ENCODE peak calls at places on chromosome 2, in eight cellular contexts. S is MM.1S, R is thoracic aorta, F is K562, P is tibial nerve, Y is HepG2, V is keratinocyte, T is psoas muscle. U is an unnamed sample. For H3K27me3, the result is how much of the 10 kb centered on the place peaks cover.

GRCh38 chr2:233823731-233824121 is 30.6 kb downstream of the HJURP start:
- DNase-seq in S (no peak), R (no peak), F (no peak), P (no peak), Y (no peak), V (no peak), T (no peak), U (no peak)

GRCh38 chr2:9256570-9257043 is 50.0 kb downstream of the ASAP2 start:
- DNase-seq in S (no peak), R (no peak), F (no peak), P (no peak), Y (no peak), V (no peak), T (no peak), U (no peak)

GRCh38 chr2:20962939-20963543 is 80.8 kb downstream of the APOB start:
- DNase-seq in S (peak), R (peak), F (peak), P (peak), Y (peak), V (peak), T (peak), U (no peak)

GRCh38 chr2:159155315-159155714 is 131.2 kb downstream of the WDSUB1 start:
- DNase-seq in S (no peak), R (no peak), F (no peak), P (no peak), Y (no peak), V (peak), T (no peak), U (no peak)

GRCh38 chr2:3300224-3300623 is 77.4 kb downstream of the EIPR1 start:
- DNase-seq in S (no peak), R (no peak), F (no peak), P (no peak), Y (no peak), V (no peak), T (no peak), U (no peak)

GRCh38 chr2:31137211-31138036 is 816 bp downstream of the GALNT14 start:
- DNase-seq in S (peak), R (no peak), F (no peak), P (no peak), Y (no peak), V (no peak), T (no peak), U (no peak)

GRCh38 chr2:140248623-140249022 is 1468.4 kb upstream of the NXPH2 start:
- DNase-seq in S (no peak), R (no peak), F (no peak), P (no peak), Y (no peak), V (no peak), T (no peak), U (no peak)

GRCh38 chr2:75064691-75065396 is 106.4 kb downstream of the POLE4 start:
- DNase-seq in S (peak), R (no peak), F (peak), P (no peak), Y (peak), V (no peak), T (peak), U (no peak)

GRCh38 chr2:42962521-42962953 is 170.2 kb upstream of the HAAO start:
- DNase-seq in S (no peak), R (no peak), F (no peak), P (no peak), Y (no peak), V (no peak), T (no peak), U (no peak)

GRCh38 chr2:165469417-165469816 is at the start of gene CSRNP3:
- DNase-seq in S (no peak), R (no peak), F (no peak), P (peak), Y (peak), V (peak), T (no peak), U (peak)

GRCh38 chr2:20061476-20061875 is 10.0 kb upstream of the LAPTM4A start:
- DNase-seq in S (no peak), R (no peak), F (no peak), P (no peak), Y (no peak), V (no peak), T (no peak), U (no peak)

GRCh38 chr2:218060122-218060521 is 8.9 kb upstream of the RUFY4 start:
- DNase-seq in S (no peak), R (no peak), F (no peak), P (no peak), Y (no peak), V (no peak), T (no peak), U (no peak)

DNA sequence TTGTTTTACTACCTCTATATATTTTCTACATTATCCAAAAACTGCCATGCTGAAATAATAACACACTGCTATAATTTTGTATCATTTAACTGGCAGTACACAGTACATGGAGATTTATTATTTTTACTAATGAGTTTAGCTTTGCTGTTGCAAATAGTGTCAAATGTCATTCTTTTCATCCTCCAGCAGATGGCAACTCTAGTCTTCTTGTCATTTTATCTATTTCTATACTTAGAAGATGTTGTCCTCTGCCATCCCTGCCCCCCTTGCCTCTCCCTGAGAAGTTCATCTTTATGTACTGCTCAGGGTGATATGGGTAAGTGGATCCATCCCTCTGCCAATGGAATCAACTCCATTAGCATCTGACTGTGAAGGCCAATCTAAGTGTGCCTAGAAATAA is 21.7 kb upstream of the LRRTM1 start:
- DNase-seq in S (peak), R (no peak), F (peak), P (no peak), Y (peak), V (no peak), T (no peak), U (no peak)
- TF ChIP-seq CTCF in S (peak), R (no peak), F (peak), P (peak), Y (peak), V (peak), T (peak), U (peak)

GRCh38 chr2:38148501-38148900 is 72.5 kb upstream of the CYP1B1 start:
- DNase-seq in S (no peak), R (no peak), F (no peak), P (no peak), Y (peak), V (no peak), T (no peak), U (no peak)

GRCh38 chr2:38145226-38145625 is 69.3 kb upstream of the CYP1B1 start:
- DNase-seq in S (no peak), R (no peak), F (no peak), P (no peak), Y (no peak), V (no peak), T (no peak), U (no peak)

GRCh38 chr2:38147333-38148121 is 71.6 kb upstream of the CYP1B1 start:
- DNase-seq in S (no peak), R (no peak), F (no peak), P (no peak), Y (no peak), V (no peak), T (no peak), U (no peak)

GRCh38 chr2:38146917-38147307 is 71.0 kb upstream of the CYP1B1 start:
- DNase-seq in S (no peak), R (peak), F (peak), P (no peak), Y (peak), V (peak), T (no peak), U (peak)

DNA sequence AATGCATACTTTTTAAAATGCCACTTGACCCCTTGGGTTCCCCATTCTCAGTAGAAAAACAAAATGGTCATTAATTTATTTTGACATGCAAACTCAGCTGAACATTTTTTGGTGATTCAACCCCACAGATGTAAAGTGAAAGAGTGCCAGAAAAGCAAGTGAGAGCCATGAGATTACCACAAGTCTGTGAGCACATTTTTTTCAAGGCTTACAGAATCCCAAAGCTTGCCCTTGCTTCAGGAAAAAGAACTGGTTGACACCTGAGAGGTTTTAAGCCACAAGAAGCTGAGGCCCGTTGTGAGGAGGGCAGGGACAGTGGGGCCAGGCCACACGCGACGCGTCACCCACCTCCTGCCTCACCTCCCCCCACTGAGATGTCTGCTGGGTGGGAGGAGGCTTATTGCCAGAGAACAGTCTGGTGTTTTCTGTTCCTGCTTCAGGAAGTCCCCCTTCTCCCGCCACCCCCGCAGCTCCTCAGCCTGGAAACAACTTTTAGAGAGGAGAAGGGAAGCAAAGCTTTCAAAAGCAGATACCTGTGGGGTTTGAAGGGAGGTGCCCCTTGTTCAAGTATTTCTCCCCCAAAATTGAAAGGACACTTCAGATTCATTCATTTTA is 70.5 kb upstream of the CYP1B1 start:
- DNase-seq in S (no peak), R (peak), F (peak), P (no peak), Y (no peak), V (no peak), T (peak), U (peak)
- H3K4me3 ChIP-seq in S (no peak), R (peak), F (no peak), P (no peak), Y (no peak), V (no peak), T (no peak), U (no peak)

DNA sequence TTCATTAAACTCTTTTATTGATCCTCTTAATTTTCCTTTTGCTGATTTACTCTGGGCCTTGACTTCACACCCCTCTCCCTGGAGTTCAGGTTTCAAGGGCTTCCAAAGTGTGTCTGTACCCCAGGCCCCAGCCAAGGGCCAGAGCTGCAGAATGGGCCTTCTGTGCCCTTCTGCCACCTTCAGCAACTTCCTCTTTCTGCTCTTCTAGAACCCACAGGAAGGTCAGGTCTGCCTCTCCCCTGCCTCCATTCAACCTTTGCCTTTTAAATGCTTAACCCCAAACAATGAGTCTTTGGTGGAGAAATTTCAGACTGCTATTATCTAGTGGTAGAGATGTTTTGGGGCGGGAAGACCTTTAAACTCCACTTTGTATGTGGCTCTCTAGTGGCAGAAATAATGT is 63.1 kb downstream of the TSN start:
- DNase-seq in S (no peak), R (no peak), F (no peak), P (no peak), Y (no peak), V (no peak), T (no peak), U (no peak)
- H3K27me3 ChIP-seq in S (under half), R (under half), F (under half), P (under half), Y (under half), V (under half), T (under half), U (under half)

DNA sequence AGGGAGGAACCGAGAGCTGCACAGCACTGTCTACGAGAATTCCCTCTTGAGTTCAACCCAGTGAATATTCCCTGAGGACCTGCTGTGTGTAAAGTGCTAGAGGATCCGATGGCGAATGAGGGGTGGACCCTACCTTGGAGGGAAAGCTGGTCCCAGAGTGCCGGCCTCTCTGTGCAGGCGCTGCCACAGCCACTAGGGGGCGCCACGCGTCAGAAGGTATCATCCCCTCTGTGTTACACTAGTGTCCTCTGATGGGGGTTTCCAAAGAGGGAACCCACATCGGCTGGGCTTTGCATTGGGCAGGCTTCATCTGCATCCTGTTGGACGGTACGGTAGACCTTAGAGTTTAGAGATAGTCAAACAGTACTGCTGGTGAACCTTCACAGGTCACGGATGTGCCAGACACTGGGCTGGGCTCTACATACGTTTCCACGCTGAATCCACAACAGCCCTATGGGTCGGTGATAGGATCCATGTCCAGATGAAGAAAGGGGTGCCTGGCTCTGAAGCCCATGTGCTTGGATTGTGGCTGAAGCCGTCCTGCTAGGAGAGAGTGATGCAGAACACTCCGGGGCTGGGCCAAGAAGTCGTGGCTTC is 39.0 kb downstream of the COA5 start:
- DNase-seq in S (no peak), R (no peak), F (peak), P (no peak), Y (peak), V (no peak), T (no peak), U (no peak)
- TF ChIP-seq CTCF in S (peak), R (peak), F (peak), P (peak), Y (peak), V (peak), T (peak), U (peak)

GRCh38 chr2:54912305-54912704 is 137.9 kb downstream of the RTN4 start:
- DNase-seq in S (no peak), R (no peak), F (no peak), P (no peak), Y (no peak), V (no peak), T (no peak), U (no peak)
- H3K4me3 ChIP-seq in S (no peak), R (no peak), F (no peak), P (no peak), Y (no peak), V (no peak), T (no peak), U (no peak)

GRCh38 chr2:237490805-237491194 is 3.7 kb downstream of the MLPH start:
- DNase-seq in S (no peak), R (no peak), F (no peak), P (no peak), Y (no peak), V (no peak), T (no peak), U (no peak)

GRCh38 chr2:237488901-237489860 is 2.1 kb downstream of the MLPH start:
- DNase-seq in S (no peak), R (no peak), F (no peak), P (no peak), Y (no peak), V (no peak), T (no peak), U (no peak)

GRCh38 chr2:237488295-237488694 is 1.2 kb downstream of the MLPH start:
- DNase-seq in S (no peak), R (no peak), F (no peak), P (no peak), Y (no peak), V (no peak), T (no peak), U (no peak)

GRCh38 chr2:237491515-237492118 is 4.6 kb downstream of the MLPH start:
- DNase-seq in S (no peak), R (no peak), F (no peak), P (no peak), Y (no peak), V (no peak), T (no peak), U (no peak)

DNA sequence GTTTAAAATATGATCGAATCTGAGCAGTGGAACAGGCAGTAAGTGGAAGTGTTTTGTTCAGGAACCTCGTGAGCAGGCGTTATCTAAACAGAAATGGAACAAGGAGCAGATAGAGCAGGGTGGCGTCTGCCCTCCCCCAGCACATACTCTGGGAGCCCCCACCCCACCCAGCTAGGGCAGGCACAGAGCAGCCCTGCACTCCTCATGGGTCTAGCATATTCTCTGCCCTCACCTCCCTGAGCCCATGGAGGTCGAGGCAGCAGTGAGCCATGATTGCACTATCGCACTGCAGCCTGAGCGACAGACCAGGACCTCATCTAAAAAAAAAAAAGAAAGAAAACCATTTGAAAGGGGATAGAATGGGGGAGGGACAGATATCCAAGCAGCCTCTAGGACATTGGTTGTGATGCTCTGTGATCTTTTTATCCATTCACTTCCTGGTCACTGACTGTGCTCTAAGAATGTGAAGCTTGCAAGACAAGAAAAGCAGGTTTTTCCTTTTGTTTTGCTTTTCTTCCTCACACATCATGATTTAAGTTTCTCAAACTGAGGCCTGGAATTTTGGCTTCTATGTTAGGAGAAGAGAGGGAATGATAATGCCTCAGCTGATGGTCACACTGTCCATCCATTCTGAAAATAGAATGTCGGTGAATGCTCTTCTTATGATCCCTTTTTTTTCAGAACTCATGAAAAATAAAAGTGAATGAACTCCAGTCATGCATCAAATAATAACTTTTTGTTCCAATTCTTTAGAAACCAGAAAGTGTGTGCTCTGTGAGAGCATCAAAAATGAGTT is 3.2 kb downstream of the MLPH start:
- DNase-seq in S (no peak), R (no peak), F (no peak), P (no peak), Y (no peak), V (no peak), T (no peak), U (no peak)
- H3K27me3 ChIP-seq in S (under half), R (under half), F (under half), P (under half), Y (under half), V (under half), T (under half), U (under half)

DNA sequence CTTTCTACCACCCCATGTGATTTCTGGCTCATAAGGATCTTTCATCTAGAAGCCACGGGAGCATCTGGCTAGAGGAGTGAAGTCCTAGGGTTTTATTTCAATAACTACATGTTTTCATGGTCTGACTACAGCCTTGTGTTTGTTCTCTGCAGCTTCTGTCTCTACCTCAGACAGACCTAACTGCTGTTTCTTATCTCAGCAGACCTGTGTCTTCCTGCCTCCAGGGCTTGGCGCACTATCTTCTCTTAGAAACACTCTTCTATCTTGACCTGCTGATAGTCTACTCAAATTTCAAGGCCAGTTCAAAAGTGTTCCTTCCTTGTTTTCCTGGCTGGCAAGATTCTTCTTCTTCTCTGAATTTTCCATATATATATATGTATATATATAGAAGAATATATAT is 11.0 kb upstream of the TRIB2 start:
- DNase-seq in S (no peak), R (no peak), F (peak), P (no peak), Y (no peak), V (no peak), T (no peak), U (no peak)
- TF ChIP-seq CTCF in S (no peak), R (no peak), F (no peak), P (no peak), Y (no peak), V (no peak), T (no peak), U (no peak)

GRCh38 chr2:309148-309969 is 21.5 kb upstream of the ALKAL2 start:
- DNase-seq in S (no peak), R (no peak), F (peak), P (no peak), Y (no peak), V (no peak), T (no peak), U (no peak)
- H3K4me3 ChIP-seq in S (no peak), R (no peak), F (no peak), P (no peak), Y (no peak), V (no peak), T (no peak), U (no peak)

DNA sequence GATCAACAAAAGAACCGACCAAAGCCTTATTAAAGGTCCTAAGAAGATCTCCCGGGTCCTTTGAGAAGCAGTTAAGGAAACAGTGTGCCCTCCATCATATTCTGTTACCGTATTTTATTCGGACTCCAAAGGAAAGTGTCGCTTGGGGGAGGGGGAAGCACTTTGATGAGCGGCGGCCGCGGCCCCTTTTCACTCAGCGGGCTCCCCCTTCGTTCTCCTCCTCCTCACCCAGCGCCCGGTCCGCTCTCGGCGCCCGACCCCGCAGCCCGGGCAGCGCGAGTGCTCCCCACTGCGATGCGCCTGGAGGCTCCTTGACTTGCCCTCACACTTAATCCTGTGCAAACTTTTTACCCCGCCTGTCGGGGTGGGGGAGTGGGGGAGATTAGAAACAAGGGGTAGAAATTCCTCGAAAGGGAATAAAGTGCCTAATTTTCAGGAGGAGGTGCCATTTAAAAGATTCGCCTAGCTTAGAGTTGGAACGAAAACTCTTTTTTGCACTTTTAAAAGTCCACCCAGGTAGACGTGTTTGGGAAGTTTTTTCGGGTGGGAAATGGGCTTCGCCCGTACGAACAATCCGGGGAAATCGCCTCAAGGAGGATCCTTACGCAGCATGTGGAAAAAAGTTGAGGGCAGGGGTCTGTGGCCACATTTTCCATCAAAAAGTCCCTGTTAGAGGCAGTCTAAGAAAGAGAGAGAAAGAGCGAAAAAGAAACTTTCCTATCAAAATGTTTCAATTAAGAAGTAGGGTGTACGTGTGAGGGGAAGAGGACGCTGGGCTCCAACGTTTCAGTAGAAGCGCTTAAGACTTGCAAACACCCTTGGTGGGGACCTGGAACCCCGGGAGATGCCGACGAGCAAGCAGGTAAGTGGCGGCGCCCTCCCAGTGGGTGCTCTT is 1.1 kb upstream of the OTX1 start:
- DNase-seq in S (no peak), R (no peak), F (no peak), P (no peak), Y (no peak), V (no peak), T (no peak), U (no peak)
- H3K27me3 ChIP-seq in S (under half), R (under half), F (under half), P (under half), Y (under half), V (under half), T (half or more), U (under half)

U was measured in BJ.